ENCODE peak calls at places on chromosomes 13 and 19, in eight cellular contexts. N is heart right ventricle, G is tibial artery, D is Calu3, P is left ventricle myocardium inferior, X is stomach, I is AG09309, F is neural progenitor cell. K is an unnamed sample.

GRCh38 chr19:35768082-35768421 is 7.3 kb upstream of the ARHGAP33 start:
- DNase-seq in N (no peak), G (no peak), D (no peak), P (no peak), X (no peak), I (no peak), F (no peak), K (no peak)

GRCh38 chr13:36986462-36987240 is 12.5 kb downstream of the ALG5 start:
- DNase-seq in N (no peak), G (no peak), D (no peak), P (no peak), X (no peak), I (no peak), F (no peak), K (no peak)

GRCh38 chr19:55460670-55461258 is 678 bp downstream of the ISOC2 start:
- DNase-seq in N (peak; percentile 87), G (peak; percentile 83), D (peak; percentile 66), P (peak; percentile 86), X (peak; percentile 78), I (peak; percentile 52), F (peak; percentile 93), K (peak; percentile 77)

GRCh38 chr13:108621421-108621820 is 8.0 kb upstream of the MYO16 start:
- DNase-seq in N (no peak), G (no peak), D (no peak), P (no peak), X (no peak), I (no peak), F (no peak), K (no peak)

GRCh38 chr13:104015646-104016396 is 949.6 kb upstream of the SLC10A2 start:
- DNase-seq in N (no peak), G (no peak), D (peak; percentile 19), P (no peak), X (no peak), I (no peak), F (no peak), K (no peak)

GRCh38 chr13:112873851-112874750 is 94.9 kb upstream of the MCF2L start:
- DNase-seq in N (peak; percentile 85), G (peak; percentile 78), D (peak; percentile 61), P (peak; percentile 80), X (peak; percentile 86), I (no peak), F (peak; percentile 88), K (peak; percentile 93)

GRCh38 chr19:40023969-40024368 is 27.1 kb downstream of the ZNF546 start:
- DNase-seq in N (no peak), G (no peak), D (no peak), P (no peak), X (no peak), I (no peak), F (no peak), K (no peak)

GRCh38 chr13:34512811-34513210 is 429.3 kb upstream of the NBEA start:
- DNase-seq in N (no peak), G (no peak), D (no peak), P (no peak), X (no peak), I (no peak), F (no peak), K (no peak)

GRCh38 chr19:9934132-9934950 is 2.0 kb downstream of the OLFM2 start:
- DNase-seq in N (peak; percentile 80), G (peak; percentile 62), D (peak; percentile 79), P (peak; percentile 68), X (peak; percentile 68), I (no peak), F (peak; percentile 91), K (peak; percentile 92)

GRCh38 chr13:98343461-98343860 is 166.4 kb upstream of the RNF113B start:
- DNase-seq in N (no peak), G (no peak), D (no peak), P (no peak), X (no peak), I (no peak), F (peak; percentile 23), K (no peak)

GRCh38 chr13:97385854-97386253 is 48.1 kb upstream of the RAP2A start:
- DNase-seq in N (no peak), G (no peak), D (no peak), P (no peak), X (no peak), I (no peak), F (no peak), K (no peak)

GRCh38 chr19:7699422-7700127 is 2.4 kb downstream of the FCER2 start:
- DNase-seq in N (no peak), G (no peak), D (no peak), P (no peak), X (no peak), I (no peak), F (no peak), K (no peak)

GRCh38 chr19:30153326-30154210 is 211.5 kb downstream of the URI1 start:
- DNase-seq in N (no peak), G (no peak), D (no peak), P (no peak), X (no peak), I (no peak), F (no peak), K (no peak)

GRCh38 chr13:98879965-98880364 is 97.9 kb downstream of the DOCK9 start:
- DNase-seq in N (no peak), G (no peak), D (no peak), P (no peak), X (no peak), I (no peak), F (no peak), K (no peak)

GRCh38 chr19:2551864-2552185 is 75.9 kb downstream of the GADD45B start:
- DNase-seq in N (no peak), G (no peak), D (no peak), P (peak; percentile 5), X (no peak), I (no peak), F (no peak), K (no peak)

GRCh38 chr19:48918801-48919247 is 14.7 kb upstream of the DHDH start:
- DNase-seq in N (no peak), G (no peak), D (no peak), P (no peak), X (no peak), I (no peak), F (peak; percentile 77), K (peak; percentile 77)

GRCh38 chr19:49391581-49392399 is 3.7 kb downstream of the KASH5 start:
- DNase-seq in N (peak; percentile 80), G (peak; percentile 68), D (peak; percentile 87), P (peak; percentile 77), X (peak; percentile 82), I (no peak), F (peak; percentile 92), K (peak; percentile 88)

GRCh38 chr13:38386421-38386820 is 36.8 kb downstream of the UFM1 start:
- DNase-seq in N (no peak), G (no peak), D (no peak), P (no peak), X (no peak), I (no peak), F (no peak), K (no peak)

GRCh38 chr13:32731576-32731975 is 145.3 kb downstream of the PDS5B start:
- DNase-seq in N (no peak), G (no peak), D (no peak), P (no peak), X (no peak), I (no peak), F (no peak), K (no peak)

GRCh38 chr13:33789067-33789606 is 28.8 kb upstream of the RFC3 start:
- DNase-seq in N (no peak), G (no peak), D (no peak), P (no peak), X (no peak), I (no peak), F (no peak), K (no peak)

GRCh38 chr13:74464656-74465055 is 330.5 kb upstream of the KLF12 start:
- DNase-seq in N (peak; percentile 9), G (no peak), D (no peak), P (peak; percentile 16), X (no peak), I (no peak), F (no peak), K (no peak)

GRCh38 chr13:25699600-25699999 is 327.8 kb downstream of the ATP8A2 start:
- DNase-seq in N (no peak), G (no peak), D (no peak), P (no peak), X (no peak), I (no peak), F (no peak), K (no peak)

GRCh38 chr19:52941941-52942370 is 18.7 kb upstream of the ZNF888 start:
- DNase-seq in N (peak; percentile 35), G (peak; percentile 38), D (peak; percentile 39), P (peak; percentile 27), X (peak; percentile 35), I (no peak), F (peak; percentile 68), K (peak; percentile 30)

GRCh38 chr13:59176775-59177174 is 987.0 kb downstream of the DIAPH3 start:
- DNase-seq in N (no peak), G (no peak), D (no peak), P (no peak), X (no peak), I (no peak), F (no peak), K (no peak)
- TF ChIP-seq CTCF in N (no peak), G (no peak), D (no peak), P (peak; percentile 11), X (no peak), I (no peak), F (peak; percentile 26), K (peak; percentile 38)

GRCh38 chr19:46784262-46785053 is 3.9 kb downstream of the SLC1A5 start:
- DNase-seq in N (peak; percentile 43), G (peak; percentile 75), D (peak; percentile 94), P (peak; percentile 69), X (peak; percentile 84), I (peak; percentile 89), F (peak; percentile 74), K (peak; percentile 54)
- TF ChIP-seq CTCF in N (no peak), G (no peak), D (peak; percentile 52), P (peak; percentile 20), X (no peak), I (peak; percentile 41), F (peak; percentile 56), K (no peak)

GRCh38 chr19:38706792-38707511 is 37.3 kb downstream of the CAPN12 start:
- DNase-seq in N (no peak), G (no peak), D (peak; percentile 34), P (no peak), X (no peak), I (no peak), F (no peak), K (no peak)
- TF ChIP-seq CTCF in N (no peak), G (no peak), D (no peak), P (no peak), X (no peak), I (no peak), F (no peak), K (no peak)

DNA sequence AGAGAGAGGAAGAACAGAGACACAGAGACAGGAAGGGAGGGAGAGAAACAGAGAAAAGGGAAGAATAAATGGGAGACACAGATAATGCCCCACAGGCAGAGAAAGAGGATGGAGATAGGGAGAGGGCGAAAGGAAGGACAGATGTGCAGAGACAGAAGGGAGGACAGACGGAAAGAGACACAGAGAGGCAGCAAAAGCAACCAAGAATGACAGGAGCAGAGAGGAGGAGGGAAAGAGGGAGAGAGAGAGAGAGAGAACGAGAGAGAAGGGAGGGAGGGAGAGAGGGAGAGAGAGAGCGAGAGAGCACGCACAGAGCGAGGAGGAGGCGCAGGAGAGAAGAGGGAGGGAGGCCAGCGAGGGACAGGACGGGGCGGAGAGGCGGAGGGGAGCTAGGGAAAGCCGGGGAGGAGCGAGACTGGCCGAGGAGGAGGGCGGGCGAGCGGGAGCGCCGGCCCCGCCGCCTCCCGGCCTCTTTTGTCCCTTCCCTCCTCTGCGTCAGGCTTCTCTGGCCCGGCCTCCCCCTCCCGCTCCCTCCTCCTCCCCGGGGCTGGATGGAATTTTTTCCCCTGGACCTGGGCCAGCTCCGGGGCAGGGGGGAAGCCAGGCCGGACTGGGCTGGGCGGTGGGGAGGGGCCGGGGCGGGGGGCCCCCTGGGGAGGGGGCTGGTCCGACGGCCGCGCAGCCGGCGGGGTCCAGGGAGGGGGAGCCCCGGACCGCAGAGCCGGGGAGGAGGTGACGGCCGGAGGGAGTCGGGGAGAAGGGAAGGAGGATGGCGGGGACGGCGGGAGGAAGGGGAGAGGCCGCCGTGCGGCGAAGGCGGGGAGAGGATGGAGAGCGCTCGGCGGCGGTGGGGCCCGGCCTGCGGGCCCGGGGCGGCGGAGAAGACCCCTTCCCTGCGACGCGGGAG is 4.2 kb upstream of the SPACA6 start:
- DNase-seq in N (peak; percentile 93), G (peak; percentile 90), D (peak; percentile 96), P (peak; percentile 92), X (peak; percentile 88), I (peak; percentile 95), F (peak; percentile 91), K (peak; percentile 83)
- TF ChIP-seq CTCF in N (peak; percentile 31), G (peak; percentile 28), D (no peak), P (peak; percentile 39), X (no peak), I (no peak), F (no peak), K (no peak)